ENCODE peak calls at places on chromosomes 3 and 15, in four cellular contexts. O is hepatocyte, Y is IMR-90, S is aorta. R is an unnamed sample.

GRCh38 chr15:73244333-73244732 is 124.4 kb downstream of the HCN4 start:
- DNase-seq in Y (no peak), S (no peak), O (peak; percentile 42), R (peak; percentile 39)

GRCh38 chr3:69659180-69659915 is 79.9 kb upstream of the MITF start:
- DNase-seq in Y (no peak), O (no peak), S (no peak), R (no peak)

GRCh38 chr15:58361291-58361759 is 70.5 kb upstream of the LIPC start:
- DNase-seq in Y (peak; percentile 99), S (no peak), O (peak; percentile 54), R (no peak)

GRCh38 chr15:94532226-94532625 is 300.9 kb downstream of the MCTP2 start:
- DNase-seq in Y (no peak), O (no peak), S (no peak), R (no peak)

GRCh38 chr3:129530331-129530761 is 1.9 kb downstream of the RHO start:
- DNase-seq in S (no peak), Y (peak; percentile 58), O (no peak), R (no peak)

GRCh38 chr15:28994830-28995180 is 109.0 kb downstream of the APBA2 start:
- DNase-seq in Y (no peak), S (peak; percentile 44), O (no peak), R (no peak)

GRCh38 chr15:28890711-28891495 is 5.1 kb downstream of the APBA2 start:
- DNase-seq in O (no peak), S (no peak), Y (no peak), R (no peak)

GRCh38 chr3:191136347-191136746 is 62.7 kb upstream of the OSTN start:
- DNase-seq in S (no peak), O (no peak), Y (peak; percentile 18), R (no peak)

GRCh38 chr15:44157679-44158078 is 37.4 kb downstream of the FRMD5 start:
- DNase-seq in Y (peak; percentile 96), S (no peak), O (peak; percentile 23), R (no peak)

GRCh38 chr3:133840055-133840737 is 34.6 kb downstream of the SRPRB start:
- DNase-seq in S (no peak), Y (no peak), O (no peak), R (no peak)

GRCh38 chr3:131561511-131561910 is 58.7 kb upstream of the MRPL3 start:
- DNase-seq in Y (no peak), O (no peak), S (no peak), R (no peak)

GRCh38 chr3:120200836-120201235 is 84.2 kb downstream of the GPR156 start:
- DNase-seq in S (no peak), O (no peak), Y (no peak), R (no peak)

GRCh38 chr3:44993471-44994205 is 17.6 kb downstream of the EXOSC7 start:
- DNase-seq in Y (peak; percentile 79), S (no peak), O (peak; percentile 15), R (peak; percentile 29)

GRCh38 chr15:41791970-41792637 is 17.8 kb downstream of the MAPKBP1 start:
- DNase-seq in S (no peak), O (no peak), Y (no peak), R (no peak)

GRCh38 chr15:43527016-43527801 is 9.8 kb downstream of the MAP1A start:
- DNase-seq in O (no peak), S (no peak), Y (no peak), R (no peak)

GRCh38 chr15:26841514-26841913 is 25.3 kb upstream of the GABRA5 start:
- DNase-seq in O (no peak), S (no peak), Y (no peak), R (no peak)
- H3K9me3 ChIP-seq in O (peaks cover 4% of the 10 kb centered on the region), S (peaks cover 3% of the 10 kb centered on the region), Y (peaks cover 5% of the 10 kb centered on the region), R (peaks cover 2% of the 10 kb centered on the region)

GRCh38 chr3:113454625-113455024 is 13.3 kb upstream of the CFAP44 start:
- DNase-seq in O (no peak), Y (no peak), S (no peak), R (no peak)

DNA sequence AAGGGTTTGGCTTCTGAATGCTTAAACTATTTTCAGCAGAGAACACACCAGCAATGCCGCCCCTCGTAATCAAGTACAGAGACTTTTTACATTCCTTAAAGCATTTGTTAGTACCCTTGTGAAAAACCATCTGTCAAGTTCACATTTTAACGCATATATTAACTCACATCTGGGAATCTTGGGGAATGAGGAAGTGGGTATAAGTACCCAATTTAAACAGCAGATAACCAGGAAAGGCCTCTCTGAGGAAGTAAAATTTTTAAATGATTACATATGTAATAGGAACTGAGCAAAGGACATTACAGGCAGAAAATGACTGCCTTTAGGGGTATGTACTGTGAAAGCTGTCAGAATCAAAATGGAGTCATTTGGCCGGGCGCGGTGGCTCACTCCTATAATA is 12.8 kb upstream of the CFAP44 start:
- DNase-seq in Y (no peak), O (no peak), S (no peak), R (no peak)
- H3K27ac ChIP-seq in Y (no peak overlapping the region), O (no peak overlapping the region), S (no peak overlapping the region), R (no peak overlapping the region)

GRCh38 chr3:167203062-167203461 is 177.0 kb downstream of the ZBBX start:
- DNase-seq in O (no peak), S (no peak), Y (no peak), R (peak; percentile 8)

GRCh38 chr3:167209011-167209410 is 171.1 kb downstream of the ZBBX start:
- DNase-seq in S (no peak), O (peak; percentile 6), Y (no peak), R (no peak)
- H3K4me3 ChIP-seq in S (no peak overlapping the region), O (no peak overlapping the region), Y (no peak overlapping the region), R (no peak overlapping the region)

DNA sequence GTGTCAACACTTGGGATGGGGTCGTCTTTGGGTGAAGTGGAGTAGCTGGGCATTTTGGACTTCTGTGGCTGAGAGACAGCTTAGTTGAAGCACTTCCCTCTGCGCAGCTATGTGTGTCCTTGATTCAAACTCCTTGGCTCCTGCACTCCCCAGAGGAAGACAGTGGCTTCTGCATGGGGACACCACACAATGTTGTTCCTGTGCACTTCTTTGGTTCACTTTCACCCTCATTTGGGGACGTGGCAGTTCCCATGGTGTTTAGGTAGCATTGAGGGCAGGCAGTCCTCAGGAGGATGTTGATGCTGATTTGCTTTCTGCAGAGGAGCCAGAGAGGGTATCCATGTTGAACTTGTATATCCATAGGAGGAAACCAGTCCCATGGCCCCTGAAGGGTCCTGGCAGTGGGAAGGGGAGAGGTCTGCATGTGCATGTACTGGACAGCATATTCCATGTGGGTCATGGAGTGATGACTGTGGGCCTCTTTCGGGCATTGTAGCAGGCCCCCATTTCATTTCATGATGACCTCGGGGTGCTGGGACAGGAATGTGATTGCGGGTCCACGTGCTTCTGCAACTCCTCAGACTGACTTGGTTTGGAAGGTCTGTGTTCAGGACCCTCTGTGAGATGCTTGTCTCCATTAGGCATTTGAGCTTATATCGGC is 135.4 kb downstream of the SNRPN start:
- DNase-seq in Y (no peak), O (no peak), S (no peak), R (no peak)
- H3K9me3 ChIP-seq in Y (peaks cover 62% of the 10 kb centered on the region), O (peaks cover 3% of the 10 kb centered on the region), S (peaks cover 20% of the 10 kb centered on the region), R (peaks cover 5% of the 10 kb centered on the region)